ENCODE peak calls at places on chromosomes 7 and 10, in ten cellular contexts. U is NCI-H2107; E is Caki2; A is cerebellar cortex; P is stimulated activated CD4-positive, alpha-beta T cell treated with anti-CD3 and anti-CD28 coated beads, Interleukin-1b, Interleukin-23, amount 100 ng/mL, for 48 hours; D is T-helper 2 cell; O is CD4-positive, CD25-positive, alpha-beta regulatory T cell; Y is tibial artery; Z is A549; R is CD4-positive, alpha-beta T cell. C is an unnamed sample.

GRCh38 chr7:12490105-12490688 is 80.3 kb upstream of the SCIN start:
- DNase-seq in U (peak; percentile 14), E (peak; percentile 30), A (peak; percentile 16), P (no peak), D (no peak), O (no peak), Y (no peak), Z (peak; percentile 33), R (no peak), C (no peak)

GRCh38 chr7:45456747-45457146 is 117.4 kb upstream of the ADCY1 start:
- DNase-seq in U (no peak), E (no peak), A (no peak), P (no peak), D (no peak), O (no peak), Y (no peak), Z (no peak), R (no peak), C (no peak)

GRCh38 chr10:24873281-24873683 is 79.1 kb downstream of the PRTFDC1 start:
- DNase-seq in U (no peak), E (no peak), A (peak; percentile 13), P (no peak), D (no peak), O (no peak), Y (no peak), Z (no peak), R (no peak), C (no peak)

GRCh38 chr7:134527979-134528371 is 608 bp downstream of the AKR1B10 start:
- DNase-seq in U (peak; percentile 2), E (no peak), A (no peak), P (no peak), D (no peak), O (no peak), Y (peak; percentile 74), Z (no peak), R (no peak), C (no peak)

GRCh38 chr7:4957847-4958476 is 1.0 kb downstream of the MMD2 start:
- DNase-seq in U (no peak), E (no peak), A (peak; percentile 26), P (no peak), D (no peak), O (no peak), Y (no peak), Z (no peak), R (no peak), C (no peak)

GRCh38 chr10:53700227-53700626 is 927.6 kb upstream of the MBL2 start:
- DNase-seq in U (no peak), E (no peak), A (no peak), P (no peak), D (no peak), O (no peak), Y (no peak), Z (no peak), R (no peak), C (no peak)

GRCh38 chr7:24820730-24821044 is 63.4 kb upstream of the GSDME start:
- DNase-seq in U (no peak), E (peak; percentile 90), A (no peak), P (no peak), D (no peak), O (no peak), Y (no peak), Z (peak; percentile 79), R (no peak), C (no peak)

GRCh38 chr10:59505931-59506330 is 143.6 kb upstream of the FAM13C start:
- DNase-seq in U (no peak), E (no peak), A (no peak), P (no peak), D (no peak), O (no peak), Y (no peak), Z (no peak), R (no peak), C (no peak)

GRCh38 chr10:101506829-101507228 is 81.2 kb downstream of the POLL start:
- DNase-seq in U (no peak), E (no peak), A (no peak), P (no peak), D (no peak), O (no peak), Y (no peak), Z (no peak), R (no peak), C (no peak)

C was measured in KG1.